ENCODE peak calls at places on chromosomes 5 and 9, in six cellular contexts. I is neuronal stem cell; X is HL-60; L is effector memory CD4-positive, alpha-beta T cell; K is dorsolateral prefrontal cortex; T is breast epithelium. G is an unnamed sample.

GRCh38 chr9:11414241-11414640 is 801.4 kb upstream of the PTPRD start:
- DNase-seq in I (no peak), T (no peak), X (no peak), K (no peak), L (no peak), G (no peak)

GRCh38 chr5:78889759-78890158 is 95.4 kb downstream of the ARSB start:
- DNase-seq in X (no peak), L (no peak), K (no peak), T (no peak), I (no peak), G (no peak)

GRCh38 chr9:98667241-98667640 is 41.5 kb downstream of the GABBR2 start:
- DNase-seq in T (no peak), L (no peak), I (no peak), X (no peak), K (no peak), G (no peak)

GRCh38 chr9:23590601-23591000 is 235.4 kb downstream of the ELAVL2 start:
- DNase-seq in X (no peak), K (no peak), T (no peak), I (no peak), L (no peak), G (no peak)

GRCh38 chr5:132003170-132003744 is 8.2 kb downstream of the ACSL6 start:
- DNase-seq in T (no peak), X (no peak), L (no peak), I (peak), K (peak), G (no peak)

GRCh38 chr5:9401786-9402472 is 143.9 kb downstream of the SEMA5A start:
- DNase-seq in X (peak), I (no peak), K (no peak), T (no peak), L (no peak), G (no peak)

GRCh38 chr9:84239341-84239740 is 101.2 kb downstream of the SLC28A3 start:
- DNase-seq in L (no peak), I (no peak), K (no peak), X (no peak), T (no peak), G (no peak)

GRCh38 chr9:136085815-136086212 is 9.3 kb downstream of the NACC2 start:
- DNase-seq in L (no peak), K (peak), X (no peak), I (no peak), T (peak), G (no peak)

GRCh38 chr5:90793183-90793582 is 234.6 kb downstream of the ADGRV1 start:
- DNase-seq in I (no peak), K (no peak), T (no peak), X (no peak), L (no peak), G (no peak)

GRCh38 chr5:38468202-38468656 is 88.2 kb downstream of the LIFR start:
- DNase-seq in X (no peak), I (no peak), T (no peak), L (no peak), K (no peak), G (no peak)

GRCh38 chr9:101716629-101717028 is 21.8 kb downstream of the GRIN3A start:
- DNase-seq in T (no peak), I (no peak), L (no peak), X (no peak), K (no peak), G (no peak)

GRCh38 chr9:98057095-98057799 is 715 bp downstream of the NANS start:
- DNase-seq in L (no peak), K (no peak), T (no peak), I (no peak), X (no peak), G (peak)

GRCh38 chr5:72280655-72281069 is 39.4 kb downstream of the MRPS27 start:
- DNase-seq in T (no peak), K (peak), I (no peak), L (no peak), X (no peak), G (no peak)
- H3K27ac ChIP-seq in T (no peak), K (peak), I (no peak), L (no peak), X (no peak), G (no peak)

GRCh38 chr5:1314564-1314982 is 19.7 kb upstream of the TERT start:
- DNase-seq in L (no peak), T (no peak), X (no peak), K (no peak), I (no peak), G (no peak)

GRCh38 chr5:1311443-1312055 is 16.7 kb upstream of the TERT start:
- DNase-seq in X (no peak), K (no peak), I (no peak), L (no peak), T (no peak), G (no peak)

GRCh38 chr5:1312206-1312605 is 17.3 kb upstream of the TERT start:
- DNase-seq in I (no peak), L (peak), X (no peak), T (no peak), K (no peak), G (no peak)

GRCh38 chr5:1315018-1315708 is 20.3 kb upstream of the TERT start:
- DNase-seq in L (no peak), X (no peak), I (no peak), K (no peak), T (no peak), G (no peak)

DNA sequence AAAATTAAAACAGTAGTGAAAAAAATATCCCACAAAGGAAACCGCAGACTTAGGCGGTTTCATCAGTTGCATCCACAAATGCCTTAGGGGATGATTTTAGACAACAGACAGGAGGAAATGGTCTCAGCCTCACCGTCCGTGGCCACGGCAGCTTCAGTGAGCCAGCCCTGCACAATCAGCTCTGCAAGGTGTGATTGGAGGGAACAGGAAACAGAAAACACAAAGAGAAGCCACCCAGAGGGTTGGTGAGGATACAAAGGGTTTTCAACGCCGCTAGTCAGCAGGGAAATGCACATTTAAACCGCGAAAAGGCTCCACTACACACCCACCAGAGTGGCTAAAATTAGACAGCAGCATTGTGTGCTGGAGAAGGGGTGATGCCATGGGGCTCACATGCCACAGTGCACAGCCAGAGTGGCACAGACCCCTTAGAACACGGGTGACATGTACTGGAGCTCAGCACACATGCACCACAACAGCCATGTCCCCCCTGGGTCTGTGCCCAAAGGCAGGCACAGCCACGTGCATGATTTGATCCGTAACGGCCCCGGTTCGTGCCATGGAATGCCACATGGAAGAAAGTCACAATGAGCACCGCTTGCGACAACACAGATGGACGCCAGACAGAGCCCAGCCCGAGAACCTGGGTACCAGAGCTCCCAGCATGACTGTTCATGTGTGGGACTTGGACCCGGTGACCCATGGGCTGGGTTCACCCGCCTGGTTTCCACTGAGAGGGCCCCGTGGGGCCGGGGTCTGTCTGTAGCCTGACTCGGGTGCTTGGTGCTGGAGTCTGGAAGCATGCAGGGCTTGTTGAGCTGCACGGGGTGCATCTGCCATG is 18.3 kb upstream of the TERT start:
- DNase-seq in X (peak), I (no peak), L (peak), K (no peak), T (no peak), G (no peak)
- H3K27ac ChIP-seq in X (peak), I (no peak), L (no peak), K (no peak), T (no peak), G (no peak)

GRCh38 chr9:128123451-128124080 is 4.0 kb downstream of the PTGES2 start:
- DNase-seq in I (no peak), K (no peak), X (no peak), T (no peak), L (no peak), G (no peak)

GRCh38 chr9:128127568-128127989 is at the start of gene PTGES2:
- DNase-seq in I (peak), X (peak), T (peak), K (peak), L (peak), G (peak)

GRCh38 chr9:128124873-128125574 is 2.5 kb downstream of the PTGES2 start:
- DNase-seq in L (peak), I (peak), T (no peak), K (peak), X (peak), G (peak)

GRCh38 chr9:128124451-128124850 is 3.1 kb downstream of the PTGES2 start:
- DNase-seq in X (no peak), L (no peak), I (no peak), K (no peak), T (no peak), G (no peak)

GRCh38 chr9:128125575-128126354 is 1.8 kb downstream of the PTGES2 start:
- DNase-seq in X (no peak), T (no peak), L (no peak), K (no peak), I (no peak), G (no peak)
- H3K27ac ChIP-seq in X (peak), T (no peak), L (no peak), K (no peak), I (no peak), G (no peak)

DNA sequence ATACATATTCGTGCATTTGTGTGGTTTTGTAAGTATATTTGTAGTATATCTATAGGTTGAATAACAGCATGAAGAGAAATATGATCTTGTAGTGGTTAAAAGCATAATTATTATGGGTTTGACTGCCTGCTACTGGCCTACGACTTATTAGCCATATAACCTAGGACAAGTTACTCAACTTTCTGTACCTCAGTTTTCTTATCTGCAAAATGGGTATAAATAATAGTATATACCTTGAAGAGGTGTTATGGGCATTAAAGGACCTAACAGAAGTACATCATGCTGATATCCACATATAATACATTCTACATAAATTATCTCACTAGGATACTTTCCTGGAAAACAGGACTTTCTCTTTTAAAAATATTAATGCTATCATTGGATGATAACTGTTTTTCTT is 118.3 kb upstream of the ELL2 start:
- DNase-seq in X (no peak), T (no peak), L (no peak), I (no peak), K (no peak), G (no peak)
- H3K27ac ChIP-seq in X (no peak), T (no peak), L (no peak), I (no peak), K (no peak), G (no peak)

DNA sequence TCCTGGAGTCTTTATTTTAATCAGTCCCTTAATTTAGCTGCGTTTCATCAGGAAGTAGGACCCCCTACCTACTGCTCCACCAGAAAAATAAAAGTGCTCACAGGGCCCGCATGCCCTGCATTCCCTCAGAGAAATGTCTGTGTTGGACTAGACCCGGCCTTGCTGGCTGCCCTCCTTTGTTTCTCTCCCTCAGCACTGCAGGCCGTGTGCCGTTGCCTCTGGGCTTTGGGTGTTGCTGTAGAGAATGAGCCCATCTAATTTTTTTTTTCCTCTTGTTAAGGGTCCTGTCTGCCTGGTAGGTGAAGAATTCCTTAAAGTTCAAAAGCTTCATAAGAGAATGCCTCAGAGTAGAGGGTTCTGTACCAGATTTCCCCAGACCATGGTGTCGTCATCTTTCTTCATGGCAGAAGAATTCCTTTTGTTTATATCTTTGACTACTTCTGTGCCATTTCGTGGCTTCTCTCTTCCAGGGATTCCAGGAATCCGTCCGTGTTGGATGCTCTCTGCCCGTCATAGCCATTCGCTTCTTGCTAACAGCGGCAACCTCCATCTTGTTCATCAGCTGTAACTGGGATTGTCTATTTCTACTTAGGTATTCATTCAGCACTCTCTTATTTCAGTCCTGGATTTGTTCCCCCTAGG is 49.8 kb upstream of the ANGPTL2 start:
- DNase-seq in K (peak), T (peak), L (no peak), I (no peak), X (no peak), G (no peak)
- H3K27ac ChIP-seq in K (no peak), T (no peak), L (no peak), I (no peak), X (no peak), G (no peak)

DNA sequence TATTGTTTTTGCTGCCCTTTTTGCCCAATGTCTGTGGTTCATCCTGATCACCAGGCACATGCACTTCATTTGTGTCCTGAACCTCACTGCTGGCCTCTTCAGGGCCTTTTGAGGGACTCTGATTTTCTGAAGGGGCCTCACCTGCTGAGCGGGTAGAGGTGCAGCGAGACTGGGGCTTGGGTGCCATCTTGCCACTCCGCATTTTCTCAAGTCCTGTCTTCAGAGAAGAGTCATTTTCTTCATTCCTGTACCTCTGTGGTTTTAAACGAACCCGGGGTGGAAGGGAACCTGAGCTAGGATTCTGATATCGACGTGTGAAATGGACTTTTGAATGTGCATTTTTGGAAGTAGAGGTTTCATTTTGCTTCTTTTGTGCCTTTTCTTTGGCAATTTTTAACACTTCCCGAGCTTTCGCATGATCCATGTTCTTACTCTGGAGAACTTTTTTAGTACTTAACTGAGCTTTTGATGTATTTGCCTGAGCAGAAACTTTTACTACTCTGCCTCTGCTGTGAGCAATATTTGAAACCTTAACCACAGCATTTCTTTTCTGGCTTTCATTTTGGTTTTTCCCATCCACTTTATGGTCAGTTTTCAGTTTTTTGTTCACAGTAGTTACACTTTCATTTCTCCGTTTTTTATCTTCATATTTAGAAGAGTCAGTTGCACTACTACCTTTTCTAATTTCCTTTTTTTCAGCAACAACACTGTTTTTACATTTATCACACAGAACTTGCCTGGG is 26.1 kb downstream of the PWWP2A start:
- DNase-seq in X (no peak), L (no peak), I (no peak), T (no peak), K (no peak), G (no peak)
- H3K27ac ChIP-seq in X (no peak), L (no peak), I (no peak), T (no peak), K (no peak), G (no peak)

DNA sequence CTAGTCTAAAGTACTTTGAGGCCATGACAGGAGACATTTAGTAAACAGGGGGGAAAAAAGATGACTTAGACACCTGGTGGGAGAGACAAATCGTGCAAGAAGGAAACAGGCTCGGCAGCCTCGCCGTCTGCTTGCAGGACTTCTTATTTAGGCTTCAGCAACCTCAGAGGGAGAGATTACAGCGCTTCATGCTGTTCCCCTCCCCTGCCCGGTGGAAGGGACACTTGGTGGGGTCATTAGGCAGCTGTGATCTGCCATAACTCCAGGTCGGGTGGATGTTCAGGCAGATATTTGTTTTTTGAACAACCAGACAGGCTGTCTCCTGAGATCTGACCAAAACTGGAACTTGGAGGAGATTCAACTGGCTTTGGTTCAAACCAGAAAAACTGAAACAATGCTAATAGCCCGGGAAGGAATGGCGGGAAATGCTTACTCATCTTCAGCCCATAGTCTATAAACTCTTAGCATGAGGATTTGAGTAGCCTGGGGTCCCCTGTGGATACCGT is 38.1 kb upstream of the CD180 start:
- DNase-seq in K (no peak), L (no peak), I (no peak), T (peak), X (no peak), G (no peak)
- H3K27ac ChIP-seq in K (peak), L (no peak), I (no peak), T (peak), X (no peak), G (no peak)

GRCh38 chr5:139431706-139432105 is 7.6 kb downstream of the DNAJC18 start:
- DNase-seq in I (no peak), K (no peak), T (no peak), X (no peak), L (no peak), G (no peak)

GRCh38 chr5:139425497-139425896 is 13.8 kb downstream of the DNAJC18 start:
- DNase-seq in X (no peak), L (no peak), I (no peak), K (no peak), T (no peak), G (no peak)

GRCh38 chr5:139422307-139422893 is 16.9 kb downstream of the DNAJC18 start:
- DNase-seq in L (peak), K (peak), X (peak), I (no peak), T (no peak), G (peak)

GRCh38 chr5:139430015-139430414 is 9.3 kb downstream of the DNAJC18 start:
- DNase-seq in L (no peak), T (no peak), K (no peak), I (no peak), X (no peak), G (peak)

DNA sequence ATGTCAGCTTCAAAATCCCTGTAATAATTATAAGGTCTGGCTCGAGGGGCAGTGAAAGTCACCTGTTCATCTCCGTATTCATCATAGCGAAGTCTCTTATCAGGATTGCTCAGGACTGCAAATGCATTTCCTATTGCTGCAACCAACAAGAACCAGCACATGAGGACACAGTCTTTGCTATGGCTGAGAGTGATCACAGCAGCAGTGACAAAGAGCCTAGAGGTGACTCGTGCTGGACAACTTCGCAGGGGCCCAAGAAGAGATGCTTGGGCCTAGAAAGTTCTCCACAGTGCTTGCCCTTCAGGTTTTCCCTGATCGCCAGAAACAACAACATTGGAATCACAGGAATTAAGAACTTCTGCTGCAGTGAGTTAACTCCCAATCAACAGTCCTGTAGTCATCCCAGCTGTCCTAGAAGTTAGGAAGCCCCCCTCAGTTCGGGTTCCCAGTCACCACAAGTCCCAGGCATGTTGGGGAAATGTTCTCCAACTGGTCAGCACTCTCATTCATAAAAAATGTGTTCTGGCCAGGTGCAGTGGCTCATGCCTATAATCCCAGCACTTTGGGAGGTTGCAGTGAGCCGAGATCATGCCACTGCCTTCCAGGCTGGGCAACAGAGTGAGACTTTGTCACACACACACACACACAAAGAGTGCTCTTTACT is 13.0 kb downstream of the DNAJC18 start:
- DNase-seq in X (no peak), L (no peak), T (no peak), K (no peak), I (no peak), G (no peak)
- H3K27ac ChIP-seq in X (no peak), L (no peak), T (no peak), K (no peak), I (no peak), G (no peak)

GRCh38 chr9:125025584-125025983 is 84.7 kb upstream of the GOLGA1 start:
- DNase-seq in K (no peak), X (no peak), T (no peak), L (no peak), I (no peak), G (no peak)

GRCh38 chr9:125024917-125025316 is 84.0 kb upstream of the GOLGA1 start:
- DNase-seq in T (no peak), I (no peak), K (no peak), L (no peak), X (no peak), G (no peak)

DNA sequence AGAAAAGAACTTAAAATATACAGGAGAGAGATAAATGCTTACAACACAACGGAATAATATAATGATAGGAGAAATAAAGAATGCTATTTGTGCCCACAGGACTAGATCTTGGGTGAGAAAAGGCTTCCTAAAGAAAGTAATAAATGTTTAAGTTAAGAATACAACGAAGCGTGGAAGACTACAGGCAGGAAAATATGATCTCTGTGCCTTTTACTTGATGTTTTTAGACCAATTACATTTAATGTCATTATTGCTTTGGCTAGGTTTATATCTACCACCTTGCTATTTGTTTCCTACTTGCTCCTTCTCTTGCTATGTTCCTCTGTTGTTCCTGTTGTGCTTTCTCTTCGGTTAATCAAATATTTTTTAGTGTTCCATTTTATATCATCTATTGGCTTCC is 80.2 kb upstream of the GOLGA1 start:
- DNase-seq in I (no peak), X (no peak), L (no peak), K (no peak), T (no peak), G (no peak)
- H3K27ac ChIP-seq in I (no peak), X (no peak), L (no peak), K (no peak), T (no peak), G (no peak)